ENCODE peak calls at places on chromosomes 13 and 19, in four cellular contexts. U is PC-3, V is fibroblast of lung, Z is hepatocyte. H is an unnamed sample. For H4K20me1 and H3K79me2, the result is how much of the 10 kb centered on the place peaks cover.

GRCh38 chr19:17757125-17757524 is 5.8 kb downstream of the FCHO1 start:
- DNase-seq in U (peak), V (peak), Z (peak), H (no peak)

GRCh38 chr13:51261610-51262249 is 39.5 kb downstream of the FAM124A start:
- DNase-seq in U (no peak), V (no peak), Z (no peak), H (no peak)

GRCh38 chr19:58150328-58150921 is at the start of gene ZNF329:
- DNase-seq in U (peak), V (peak), Z (peak), H (peak)

GRCh38 chr19:53808710-53809125 is 15.4 kb downstream of the NLRP12 start:
- DNase-seq in U (peak), V (peak), Z (peak), H (no peak)

GRCh38 chr19:48271531-48272151 is 1.8 kb downstream of the ZNF114 start:
- DNase-seq in U (peak), V (peak), Z (peak), H (no peak)

GRCh38 chr19:10139952-10140351 is 20.3 kb upstream of the EIF3G start:
- DNase-seq in U (no peak), V (no peak), Z (no peak), H (no peak)

GRCh38 chr13:41019027-41019487 is at the start of gene ELF1:
- DNase-seq in U (peak), V (peak), Z (peak), H (peak)

GRCh38 chr19:18832331-18833140 is 777 bp downstream of the UPF1 start:
- DNase-seq in U (peak), V (peak), Z (peak), H (no peak)

GRCh38 chr13:89029062-89029461 is 1357.9 kb downstream of the SLITRK5 start:
- DNase-seq in U (no peak), V (no peak), Z (no peak), H (no peak)

GRCh38 chr19:14616310-14616870 is 33.5 kb downstream of the CLEC17A start:
- DNase-seq in U (no peak), V (no peak), Z (no peak), H (no peak)

GRCh38 chr19:18932216-18932841 is 8.7 kb downstream of the HOMER3 start:
- DNase-seq in U (peak), V (peak), Z (peak), H (no peak)

GRCh38 chr19:3398114-3398899 is 31.9 kb downstream of the NFIC start:
- DNase-seq in U (no peak), V (peak), Z (peak), H (no peak)

GRCh38 chr13:71864094-71864980 is 2.7 kb downstream of the DACH1 start:
- DNase-seq in U (no peak), V (peak), Z (peak), H (no peak)

GRCh38 chr13:41544824-41545707 is 87.7 kb downstream of the RGCC start:
- DNase-seq in U (peak), V (no peak), Z (no peak), H (no peak)

GRCh38 chr13:71613347-71613746 is 253.7 kb downstream of the DACH1 start:
- DNase-seq in U (no peak), V (no peak), Z (no peak), H (no peak)

GRCh38 chr13:113777311-113778260 is 18.6 kb downstream of the TMEM255B start:
- DNase-seq in U (no peak), V (peak), Z (peak), H (no peak)

GRCh38 chr19:44876930-44877530 is 14.0 kb upstream of the TOMM40 start:
- DNase-seq in U (no peak), V (no peak), Z (no peak), H (no peak)

GRCh38 chr19:6092329-6093286 is 17.7 kb downstream of the RFX2 start:
- DNase-seq in U (peak), V (peak), Z (peak), H (peak)

GRCh38 chr13:107650081-107650701 is 565.1 kb downstream of the LIG4 start:
- DNase-seq in U (peak), V (peak), Z (peak), H (no peak)

GRCh38 chr13:25463496-25463895 is 91.7 kb downstream of the ATP8A2 start:
- DNase-seq in U (peak), V (no peak), Z (no peak), H (no peak)

GRCh38 chr13:80972857-80973478 is 632.0 kb upstream of the SPRY2 start:
- DNase-seq in U (no peak), V (no peak), Z (no peak), H (no peak)

GRCh38 chr13:45321230-45321629 is 19.8 kb downstream of the TPT1 start:
- DNase-seq in U (no peak), V (no peak), Z (no peak), H (no peak)

GRCh38 chr13:111914241-111915103 is 152.5 kb upstream of the SOX1 start:
- DNase-seq in U (no peak), V (no peak), Z (no peak), H (no peak)

GRCh38 chr13:106555631-106556328 is 12.2 kb downstream of the ARGLU1 start:
- DNase-seq in U (no peak), V (peak), Z (no peak), H (no peak)

GRCh38 chr19:8355631-8356402 is 8.1 kb upstream of the ANGPTL4 start:
- DNase-seq in U (peak), V (peak), Z (peak), H (peak)

DNA sequence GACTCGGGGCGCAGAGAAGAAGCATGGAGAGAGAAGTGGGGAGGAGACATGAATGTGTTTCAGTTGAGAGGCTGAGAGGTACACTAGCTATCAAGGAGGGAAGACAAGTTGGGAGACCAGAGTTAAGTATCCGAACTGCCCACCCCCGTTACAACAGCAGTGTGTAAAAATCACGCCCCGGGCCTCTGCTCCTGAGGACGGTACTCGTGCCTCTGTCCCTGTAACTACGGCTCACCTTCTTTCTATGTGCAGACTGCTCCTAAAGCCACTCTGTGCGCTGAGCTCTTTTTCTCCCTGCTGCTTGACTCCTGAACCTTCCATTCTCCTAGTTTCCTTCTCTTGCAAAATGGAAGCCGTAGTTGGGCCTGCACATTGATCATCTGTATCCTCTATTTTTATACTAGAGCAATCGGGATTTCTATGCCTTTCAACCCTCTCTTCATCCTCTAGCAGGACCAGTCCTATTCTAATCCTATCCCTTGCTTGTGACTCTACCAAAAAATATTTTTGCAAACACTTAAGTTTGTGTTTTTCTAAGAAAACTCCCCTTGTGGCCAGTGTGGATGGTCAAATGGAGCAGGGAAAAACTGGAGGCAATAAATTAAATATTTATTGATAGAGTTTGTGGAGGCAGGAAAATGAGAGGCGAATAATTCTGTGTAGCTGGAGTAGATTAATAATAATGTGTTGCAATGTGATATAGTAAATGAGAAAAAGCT is 569 bp downstream of the POLR1D start:
- DNase-seq in U (peak), V (peak), Z (peak), H (no peak)
- H4K20me1 ChIP-seq in U (under half), V (under half), Z (under half), H (under half)

GRCh38 chr13:67100723-67101122 is 129.4 kb downstream of the PCDH9 start:
- DNase-seq in U (no peak), V (no peak), Z (peak), H (no peak)
- H2AFZ ChIP-seq in U (no peak), V (no peak), Z (no peak), H (no peak)

DNA sequence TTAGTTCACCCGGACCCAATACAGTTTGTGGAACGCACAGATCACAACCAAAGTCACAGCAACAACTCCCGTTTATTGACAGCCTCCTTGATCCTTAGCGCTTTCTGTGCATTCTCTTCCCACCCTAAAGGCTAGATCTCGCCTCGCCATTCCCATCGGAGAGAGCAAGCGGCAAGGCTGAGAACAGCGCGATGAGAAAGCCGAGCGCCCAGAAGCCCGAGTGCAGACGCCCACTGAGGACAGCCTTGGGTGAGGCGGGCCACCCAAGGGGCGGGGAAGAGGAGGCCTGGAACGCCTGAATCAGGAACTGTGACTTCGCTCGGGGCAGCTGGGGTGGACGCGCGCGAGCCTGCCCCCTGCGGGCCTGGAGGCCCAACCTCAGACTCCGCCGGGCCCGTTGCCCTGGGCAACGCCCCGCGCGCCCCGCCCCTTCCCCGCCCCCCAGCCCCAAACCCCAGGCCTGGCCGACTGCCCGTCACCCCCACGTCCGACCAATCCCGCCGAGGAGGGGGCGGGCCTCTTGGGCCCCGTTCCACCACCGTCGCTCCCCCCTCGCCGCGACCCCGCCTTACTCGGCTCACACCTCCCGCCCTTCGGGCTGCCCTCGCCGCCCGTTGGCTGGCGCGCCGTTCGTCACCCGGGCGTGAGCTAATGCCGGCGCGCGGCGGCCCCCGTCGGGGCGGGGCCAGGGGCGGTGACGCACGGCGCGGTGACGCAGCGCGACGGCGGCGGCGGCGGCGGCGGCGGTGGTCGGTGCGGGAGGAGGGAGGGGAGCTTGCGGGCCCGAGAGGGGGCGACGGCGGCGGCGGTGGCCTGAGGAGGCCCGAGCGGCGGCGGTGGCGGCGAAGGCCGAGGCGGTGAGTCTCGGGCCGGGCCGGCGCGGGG is at the start of gene SAMD4B:
- DNase-seq in U (peak), V (peak), Z (peak), H (peak)
- H3K79me2 ChIP-seq in U (under half), V (under half), Z (half or more), H (under half)

GRCh38 chr19:47063874-47064273 is 15.4 kb upstream of the TMEM160 start:
- DNase-seq in U (no peak), V (no peak), Z (no peak), H (no peak)
- H4K20me1 ChIP-seq in U (under half), V (under half), Z (under half), H (under half)